ENCODE peak calls at places on chromosomes 5 and 9, in four cellular contexts. D is fibroblast of pulmonary artery, Y is tibial nerve, F is astrocyte of the cerebellum. S is an unnamed sample.
A peak's percentile ranks its signal among the peaks of the same experiment; 100 is the strongest.

GRCh38 chr9:94786586-94786985 is 60.1 kb downstream of the AOPEP start:
- DNase-seq in D (no peak), Y (no peak), F (no peak), S (no peak)

GRCh38 chr9:12972608-12973589 is 198.1 kb downstream of the LURAP1L start:
- DNase-seq in D (peak; percentile 42), Y (no peak), F (peak; percentile 22), S (no peak)

GRCh38 chr5:94526708-94527107 is 91.7 kb downstream of the KIAA0825 start:
- DNase-seq in D (no peak), Y (no peak), F (no peak), S (no peak)

GRCh38 chr9:119357697-119358096 is 11.5 kb downstream of the BRINP1 start:
- DNase-seq in D (no peak), Y (no peak), F (no peak), S (no peak)

GRCh38 chr9:93291536-93292287 is 107.8 kb downstream of the WNK2 start:
- DNase-seq in D (no peak), Y (no peak), F (no peak), S (no peak)

GRCh38 chr5:95508550-95508949 is 46.2 kb downstream of the SKIC3 start:
- DNase-seq in D (no peak), Y (no peak), F (no peak), S (no peak)

GRCh38 chr5:41641621-41642020 is 131.2 kb upstream of the PLCXD3 start:
- DNase-seq in D (peak; percentile 63), Y (no peak), F (no peak), S (no peak)

GRCh38 chr9:129748249-129748648 is 4.6 kb downstream of the PTGES start:
- DNase-seq in D (no peak), Y (no peak), F (no peak), S (no peak)

GRCh38 chr5:116492016-116492623 is 82.5 kb downstream of the SEMA6A start:
- DNase-seq in D (peak; percentile 96), Y (peak; percentile 27), F (peak; percentile 95), S (peak; percentile 85)

GRCh38 chr9:2087500-2088313 is 72.6 kb downstream of the SMARCA2 start:
- DNase-seq in D (peak; percentile 60), Y (no peak), F (no peak), S (no peak)

GRCh38 chr5:79070002-79070567 is 518 bp downstream of the BHMT2 start:
- DNase-seq in D (peak; percentile 37), Y (peak; percentile 26), F (no peak), S (no peak)

GRCh38 chr5:131679911-131680310 is 44.9 kb upstream of the RAPGEF6 start:
- DNase-seq in D (peak; percentile 55), Y (no peak), F (peak; percentile 63), S (peak; percentile 69)

GRCh38 chr5:107068782-107069181 is 602.0 kb downstream of the EFNA5 start:
- DNase-seq in D (no peak), Y (no peak), F (no peak), S (no peak)

GRCh38 chr5:59722875-59723274 is 170.7 kb downstream of the PDE4D start:
- DNase-seq in D (peak; percentile 46), Y (no peak), F (no peak), S (no peak)

DNA sequence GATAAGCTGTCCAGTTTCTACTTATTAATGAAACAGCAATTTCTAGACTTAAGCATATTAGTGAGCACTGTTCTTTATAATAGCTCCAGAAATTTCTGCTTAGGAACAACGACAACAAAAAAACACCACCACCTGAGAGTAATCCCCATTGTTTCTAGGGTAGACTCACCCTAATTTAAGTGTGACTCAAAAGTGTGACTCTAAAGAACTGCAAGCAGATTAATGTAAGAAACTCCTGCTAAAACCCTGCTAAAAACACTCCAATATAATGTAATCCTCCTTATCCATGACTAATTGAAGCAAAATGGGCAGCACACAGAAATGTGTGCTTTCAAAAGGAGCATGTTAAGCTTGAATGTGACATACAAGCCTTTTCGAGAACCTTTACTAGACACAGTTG is 296.0 kb downstream of the EPB41L4A start:
- DNase-seq in D (no peak), Y (no peak), F (no peak), S (no peak)
- TF ChIP-seq CTCF in D (no peak), Y (no peak), F (no peak), S (no peak)

GRCh38 chr5:86964889-86965288 is 302.8 kb upstream of the RASA1 start:
- DNase-seq in D (no peak), Y (no peak), F (no peak), S (no peak)

GRCh38 chr5:86971034-86971511 is 296.6 kb upstream of the RASA1 start:
- DNase-seq in D (peak; percentile 42), Y (no peak), F (no peak), S (no peak)

GRCh38 chr5:86968311-86968753 is 299.4 kb upstream of the RASA1 start:
- DNase-seq in D (peak; percentile 85), Y (no peak), F (peak; percentile 73), S (peak; percentile 24)
- H3K4me3 ChIP-seq in D (peak overlapping the region; percentile 23), Y (no peak overlapping the region), F (no peak overlapping the region), S (no peak overlapping the region)

GRCh38 chr9:137130176-137130755 is 8.7 kb upstream of the GRIN1 start:
- DNase-seq in D (no peak), Y (no peak), F (no peak), S (no peak)
- TF ChIP-seq CTCF in D (no peak), Y (no peak), F (no peak), S (no peak)

DNA sequence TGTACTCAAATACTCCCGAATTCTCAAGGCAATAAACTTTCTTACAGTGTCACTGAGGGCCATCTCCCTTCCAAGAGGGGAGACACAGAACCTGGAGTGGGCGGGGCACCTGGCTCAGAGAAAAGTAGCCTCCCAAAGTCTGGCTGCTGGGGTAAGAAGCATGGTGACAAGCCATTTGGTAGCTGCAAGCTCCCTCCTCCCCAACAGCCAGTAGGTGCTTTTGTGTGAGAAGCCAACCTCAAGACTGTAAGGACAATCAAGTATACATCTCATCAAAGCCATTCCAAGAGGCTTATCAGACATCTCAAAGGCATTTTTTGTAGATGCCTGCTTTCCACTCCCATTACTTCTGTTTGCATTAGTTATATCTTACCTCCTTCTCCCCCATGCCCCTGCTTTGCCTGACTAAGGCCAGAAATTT is 1.4 kb downstream of the DAB2 start:
- DNase-seq in D (no peak), Y (no peak), F (no peak), S (no peak)
- H3K4me3 ChIP-seq in D (peak overlapping the region; percentile 71), Y (peak overlapping the region; percentile 41), F (peak overlapping the region; percentile 87), S (peak overlapping the region; percentile 95)

GRCh38 chr5:6058055-6058715 is 320.2 kb downstream of the MED10 start:
- DNase-seq in D (no peak), Y (no peak), F (no peak), S (no peak)
- TF ChIP-seq CTCF in D (no peak), Y (no peak), F (no peak), S (no peak)